ENCODE peak calls at places on chromosome 11, in six cellular contexts. U is SK-N-SH, D is tibial nerve, F is suprapubic skin, W is esophagus muscularis mucosa, P is stomach. I is an unnamed sample.

GRCh38 chr11:108835624-108836023 is 170.8 kb downstream of the DDX10 start:
- DNase-seq in U (no peak), P (no peak), W (no peak), D (no peak), F (no peak), I (no peak)

GRCh38 chr11:10730151-10730550 is 20.9 kb upstream of the CTR9 start:
- DNase-seq in F (no peak), P (no peak), W (no peak), U (no peak), D (no peak), I (no peak)

GRCh38 chr11:131889760-131890620 is 519.6 kb downstream of the NTM start:
- DNase-seq in D (no peak), W (no peak), P (no peak), U (no peak), F (no peak), I (no peak)

GRCh38 chr11:110086892-110087309 is 6.3 kb upstream of the ZC3H12C start:
- DNase-seq in P (no peak), U (no peak), W (no peak), F (no peak), D (peak), I (peak)

GRCh38 chr11:82980292-82980691 is 78.8 kb downstream of the DDIAS start:
- DNase-seq in U (no peak), D (no peak), F (no peak), W (no peak), P (no peak), I (no peak)

GRCh38 chr11:70078095-70078795 is at the start of gene ANO1:
- DNase-seq in U (peak), F (no peak), P (peak), W (no peak), D (no peak), I (no peak)

GRCh38 chr11:44407211-44407996 is 97.5 kb upstream of the ALX4 start:
- DNase-seq in P (no peak), U (no peak), D (no peak), W (no peak), F (no peak), I (no peak)

GRCh38 chr11:67452141-67452952 is at the start of gene GPR152:
- DNase-seq in P (peak), D (no peak), U (no peak), F (no peak), W (no peak), I (no peak)

GRCh38 chr11:69293087-69293486 is 868 bp upstream of the MYEOV start:
- DNase-seq in P (no peak), D (no peak), U (no peak), W (no peak), F (no peak), I (no peak)

GRCh38 chr11:134678152-134678551 is 266.1 kb upstream of the B3GAT1 start:
- DNase-seq in P (no peak), D (no peak), F (peak), W (peak), U (no peak), I (no peak)

GRCh38 chr11:11786771-11787170 is 55.0 kb upstream of the USP47 start:
- DNase-seq in W (peak), P (no peak), F (no peak), D (peak), U (no peak), I (no peak)

GRCh38 chr11:105229257-105229656 is 89.7 kb upstream of the CARD18 start:
- DNase-seq in U (no peak), F (no peak), P (no peak), D (no peak), W (no peak), I (no peak)

GRCh38 chr11:57336111-57336666 is 497 bp upstream of the SSRP1 start:
- DNase-seq in U (no peak), W (no peak), P (no peak), F (no peak), D (no peak), I (no peak)

GRCh38 chr11:46860218-46860617 is 14.1 kb upstream of the CKAP5 start:
- DNase-seq in U (no peak), F (no peak), D (no peak), W (no peak), P (no peak), I (no peak)

GRCh38 chr11:27921472-27921871 is 186.5 kb downstream of the KIF18A start:
- DNase-seq in P (no peak), U (no peak), F (no peak), D (no peak), W (no peak), I (no peak)

DNA sequence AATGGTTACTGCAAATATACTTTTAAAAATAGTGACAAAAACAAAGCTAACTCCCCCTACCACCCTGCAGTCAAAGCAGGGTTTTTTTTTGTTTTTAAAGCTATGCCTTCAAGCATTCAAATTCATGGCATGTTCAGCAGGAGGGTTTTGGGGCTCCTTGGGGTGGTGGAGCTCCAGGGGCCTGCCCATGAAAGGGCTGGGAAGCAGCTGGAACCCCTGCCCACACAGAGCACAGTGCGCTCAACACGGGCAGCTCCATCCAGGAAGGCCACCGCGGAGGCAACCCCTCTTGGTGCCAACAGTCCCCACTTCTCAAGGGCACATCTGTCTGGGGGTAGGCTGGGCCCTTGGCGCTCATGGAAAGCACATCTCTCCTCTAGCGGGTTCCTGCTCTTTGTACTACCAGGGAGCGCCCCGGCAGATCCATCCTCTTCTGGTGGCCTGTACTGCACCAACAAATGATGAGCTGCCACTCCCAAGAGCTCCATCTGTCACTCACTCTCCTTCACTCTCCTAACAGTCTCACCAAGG is 16.6 kb upstream of the PHLDA2 start:
- DNase-seq in F (no peak), U (peak), P (no peak), W (no peak), D (no peak), I (no peak)
- H3K27ac ChIP-seq in F (no peak), U (peak), P (no peak), W (peak), D (peak), I (peak)

GRCh38 chr11:19053909-19054308 is 6.6 kb downstream of the MRGPRX2 start:
- DNase-seq in W (no peak), D (no peak), P (no peak), U (no peak), F (no peak), I (no peak)
- TF ChIP-seq EP300 in W (no peak), D (no peak), P (no peak), U (no peak), F (no peak), I (no peak)

DNA sequence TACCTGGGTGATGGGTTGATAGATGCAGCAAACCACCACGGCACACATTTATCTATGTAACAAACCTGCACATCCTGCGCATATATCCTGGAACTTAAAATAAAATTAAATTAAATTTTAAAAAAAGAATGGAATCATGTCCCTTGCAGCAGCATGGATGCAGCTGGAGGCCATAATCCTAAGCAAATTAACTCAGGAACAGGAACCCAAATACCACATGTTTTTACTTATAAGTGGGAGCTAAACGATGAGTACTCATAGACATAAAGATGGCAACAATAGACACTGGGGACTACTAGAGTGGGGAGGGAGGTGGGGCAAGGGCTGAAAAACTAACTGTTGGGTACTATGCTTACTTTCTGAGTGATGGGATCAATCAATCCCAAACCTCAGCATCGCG is 40.9 kb downstream of the CWC15 start:
- DNase-seq in U (no peak), F (no peak), D (no peak), P (no peak), W (no peak), I (no peak)
- H3K27ac ChIP-seq in U (peak), F (no peak), D (peak), P (no peak), W (peak), I (no peak)

GRCh38 chr11:118658372-118659313 is 20.8 kb downstream of the TREH start:
- DNase-seq in W (no peak), F (no peak), P (no peak), D (no peak), U (no peak), I (no peak)

GRCh38 chr11:118656563-118657165 is 22.8 kb downstream of the TREH start:
- DNase-seq in P (no peak), F (no peak), U (no peak), D (no peak), W (no peak), I (no peak)

GRCh38 chr11:118655486-118656190 is 23.8 kb downstream of the TREH start:
- DNase-seq in D (no peak), W (no peak), U (no peak), P (no peak), F (no peak), I (no peak)

GRCh38 chr11:118657709-118658108 is 21.7 kb downstream of the TREH start:
- DNase-seq in W (no peak), U (no peak), D (no peak), F (no peak), P (no peak), I (no peak)

GRCh38 chr11:118657238-118657637 is 22.2 kb downstream of the TREH start:
- DNase-seq in D (no peak), F (no peak), U (peak), P (no peak), W (no peak), I (no peak)
- TF ChIP-seq EP300 in D (no peak), F (no peak), U (no peak), P (no peak), W (no peak), I (no peak)

I was measured in transverse colon.